ENCODE peak calls at places on chromosomes 1 and 21, in nine cellular contexts. O is sigmoid colon, X is fibroblast of lung, A is mucosa of descending colon, R is AG09309, C is AG04450, U is fibroblast of mammary gland, T is upper lobe of right lung, Y is dorsolateral prefrontal cortex. B is an unnamed sample.

GRCh38 chr1:223738465-223739365 is 26.4 kb downstream of the CAPN2 start:
- DNase-seq in R (no peak), O (no peak), X (no peak), Y (peak; percentile 27), T (peak; percentile 79), A (peak; percentile 77), C (no peak), U (no peak), B (no peak)

GRCh38 chr1:22636369-22636768 is at the start of gene C1QA:
- DNase-seq in C (no peak), T (peak; percentile 88), X (no peak), Y (no peak), O (peak; percentile 83), U (no peak), R (no peak), A (peak; percentile 42), B (no peak)

GRCh38 chr1:193794239-193794638 is 607.8 kb upstream of the B3GALT2 start:
- DNase-seq in X (peak; percentile 3), Y (no peak), O (no peak), T (no peak), C (no peak), A (peak; percentile 8), R (no peak), U (no peak), B (no peak)

GRCh38 chr1:211339631-211340041 is 13.0 kb downstream of the TRAF5 start:
- DNase-seq in O (no peak), R (no peak), C (no peak), T (no peak), Y (no peak), X (no peak), U (no peak), A (peak; percentile 60), B (no peak)

GRCh38 chr1:175911138-175911537 is 167.7 kb upstream of the TNR start:
- DNase-seq in R (no peak), O (no peak), Y (no peak), U (no peak), X (no peak), C (no peak), T (no peak), A (no peak), B (no peak)

GRCh38 chr1:204567067-204567466 is 50.9 kb downstream of the MDM4 start:
- DNase-seq in A (no peak), U (no peak), T (no peak), C (no peak), Y (no peak), O (no peak), X (no peak), R (no peak), B (no peak)

GRCh38 chr1:43706598-43707190 is 642 bp upstream of the ST3GAL3 start:
- DNase-seq in Y (no peak), X (peak; percentile 30), R (no peak), C (no peak), A (peak; percentile 20), U (peak; percentile 31), T (no peak), O (no peak), B (no peak)

GRCh38 chr1:169517544-169518186 is 31.9 kb upstream of the SLC19A2 start:
- DNase-seq in U (no peak), X (no peak), O (no peak), C (no peak), A (peak; percentile 29), Y (no peak), R (no peak), T (no peak), B (no peak)

GRCh38 chr1:33468559-33468958 is 3.9 kb upstream of the ZSCAN20 start:
- DNase-seq in R (no peak), A (no peak), T (no peak), C (no peak), X (peak; percentile 27), Y (no peak), O (no peak), U (peak; percentile 27), B (no peak)

GRCh38 chr1:201608635-201609395 is 69.9 kb downstream of the NAV1 start:
- DNase-seq in T (no peak), A (no peak), X (peak; percentile 57), Y (no peak), C (no peak), R (no peak), U (no peak), O (no peak), B (no peak)

GRCh38 chr1:4127595-4128140 is 227.6 kb upstream of the C1orf174 start:
- DNase-seq in Y (no peak), U (no peak), O (peak; percentile 41), T (no peak), X (no peak), C (no peak), R (no peak), A (no peak), B (no peak)

DNA sequence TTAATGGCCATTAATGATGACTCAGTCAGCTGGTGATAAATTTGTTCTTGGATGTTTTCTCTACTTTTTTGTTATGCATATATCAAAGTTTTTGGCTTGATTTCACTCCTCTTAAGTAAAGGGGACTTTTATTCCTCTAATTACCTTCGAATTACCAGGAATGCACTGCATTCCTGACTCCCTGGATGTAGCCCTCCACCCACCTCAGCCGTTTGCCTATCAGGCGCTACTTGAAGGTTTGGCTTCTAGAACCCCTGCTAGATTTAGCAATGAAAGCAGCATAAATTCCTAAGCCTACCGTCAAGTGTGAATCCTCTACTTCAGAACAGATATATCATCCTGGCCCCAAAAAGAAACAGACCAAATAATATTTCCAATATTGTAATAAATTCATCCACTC is 387.8 kb upstream of the ADGRL2 start:
- DNase-seq in O (no peak), C (no peak), A (no peak), R (no peak), X (no peak), U (no peak), T (no peak), Y (no peak), B (no peak)
- TF ChIP-seq CTCF in O (no peak), C (no peak), A (no peak), R (no peak), X (no peak), U (no peak), T (no peak), Y (no peak), B (no peak)

GRCh38 chr1:12529640-12530174 is 88.3 kb downstream of the DHRS3 start:
- DNase-seq in R (no peak), U (no peak), O (no peak), Y (no peak), A (no peak), T (peak; percentile 6), X (no peak), C (no peak), B (no peak)

GRCh38 chr1:12530462-12531168 is 87.4 kb downstream of the DHRS3 start:
- DNase-seq in Y (no peak), T (peak; percentile 32), O (peak; percentile 18), R (no peak), U (no peak), C (no peak), X (no peak), A (no peak), B (no peak)

GRCh38 chr1:12525311-12526181 is 92.5 kb downstream of the DHRS3 start:
- DNase-seq in X (no peak), C (no peak), R (no peak), O (peak; percentile 85), Y (no peak), A (peak; percentile 50), U (peak; percentile 35), T (peak; percentile 87), B (no peak)

GRCh38 chr1:12527564-12527963 is 90.4 kb downstream of the DHRS3 start:
- DNase-seq in Y (no peak), O (peak; percentile 58), T (peak; percentile 63), U (no peak), R (no peak), A (no peak), X (no peak), C (no peak), B (no peak)

DNA sequence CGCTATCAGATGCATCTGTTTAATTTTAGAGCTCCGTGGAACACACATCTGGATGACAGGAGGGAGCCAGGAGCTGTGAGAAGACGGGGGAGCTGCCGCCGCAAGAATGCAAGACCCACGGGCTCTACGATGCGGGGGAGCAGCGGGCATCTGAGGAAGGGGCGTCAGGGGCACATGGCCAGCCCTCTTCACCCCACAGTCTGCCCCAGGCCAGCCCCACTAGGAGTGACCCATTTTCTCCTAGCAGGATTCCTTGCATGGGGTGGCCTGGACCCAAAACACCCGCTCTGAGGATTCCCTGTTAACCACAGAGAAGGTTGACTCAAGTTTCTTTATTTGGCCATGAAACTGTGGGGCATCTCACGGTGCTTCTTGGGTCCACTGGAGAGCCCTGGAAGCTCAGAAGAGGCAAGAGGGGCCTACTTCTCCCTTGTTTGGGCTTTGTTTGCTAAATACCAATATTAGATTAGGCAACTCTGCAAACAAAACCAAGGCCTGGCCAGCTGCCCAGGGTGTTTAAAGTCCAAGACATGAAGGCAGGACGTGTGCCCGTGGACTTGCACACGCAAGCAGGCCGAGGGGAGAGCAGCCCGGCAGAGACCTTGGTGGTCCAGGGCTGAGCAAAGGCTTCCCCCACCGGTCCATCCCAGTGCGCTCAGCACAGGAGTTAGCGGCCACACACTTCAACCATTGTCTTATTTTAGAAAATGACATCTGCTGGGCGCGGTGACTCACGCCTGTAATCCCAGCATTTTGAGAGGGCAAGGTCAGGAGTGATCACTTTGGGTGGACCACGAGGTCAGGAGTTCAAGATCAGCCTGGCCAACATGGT is 89.8 kb downstream of the DHRS3 start:
- DNase-seq in O (peak; percentile 83), U (peak; percentile 62), R (peak; percentile 46), A (peak; percentile 96), C (no peak), X (peak; percentile 56), T (peak; percentile 92), Y (no peak), B (no peak)
- TF ChIP-seq CTCF in O (no peak), U (no peak), R (no peak), A (no peak), C (no peak), X (no peak), T (no peak), Y (no peak), B (no peak)

GRCh38 chr21:37766104-37766503 is 150.2 kb downstream of the KCNJ6 start:
- DNase-seq in X (no peak), A (no peak), O (no peak), R (no peak), U (no peak), Y (no peak), T (no peak), C (no peak), B (no peak)
- TF ChIP-seq CTCF in X (no peak), A (no peak), O (no peak), R (no peak), U (no peak), Y (no peak), T (no peak), C (no peak), B (no peak)

GRCh38 chr1:168295715-168296114 is 15.0 kb downstream of the TBX19 start:
- DNase-seq in U (no peak), Y (no peak), C (no peak), X (no peak), O (no peak), T (no peak), R (no peak), A (no peak), B (no peak)
- TF ChIP-seq CTCF in U (no peak), Y (no peak), C (no peak), X (no peak), O (no peak), T (no peak), R (no peak), A (no peak), B (no peak)

B was measured in activated B cell treated with CpG ODN at 0.5 μM for 24 hours.